ENCODE peak calls at places on chromosomes 5 and 9, in six cellular contexts. One of them, this sample, is unnamed.

GRCh38 chr9:86413966-86414880 is 60.0 kb upstream of the TUT7 start:
- DNase-seq in A549: peak; percentile 43
- DNase-seq in uterus: no peak
- DNase-seq in prostate gland: no peak
- DNase-seq in GM23248: peak; percentile 55
- DNase-seq in lower lobe of right lung: no peak
- DNase-seq in this sample: no peak

GRCh38 chr5:179805529-179806249 is 977 bp downstream of the MGAT4B start:
- DNase-seq in A549: peak; percentile 29
- DNase-seq in uterus: no peak
- DNase-seq in prostate gland: no peak
- DNase-seq in GM23248: peak; percentile 82
- DNase-seq in lower lobe of right lung: peak; percentile 72
- DNase-seq in this sample: peak; percentile 43

GRCh38 chr9:84670106-84670800 is 724 bp downstream of the NTRK2 start:
- DNase-seq in A549: no peak
- DNase-seq in uterus: no peak
- DNase-seq in prostate gland: no peak
- DNase-seq in GM23248: peak; percentile 24
- DNase-seq in lower lobe of right lung: no peak
- DNase-seq in this sample: peak; percentile 60

GRCh38 chr5:174610968-174611367 is 113.4 kb upstream of the MSX2 start:
- DNase-seq in A549: no peak
- DNase-seq in uterus: no peak
- DNase-seq in prostate gland: peak; percentile 38
- DNase-seq in GM23248: peak; percentile 45
- DNase-seq in lower lobe of right lung: no peak
- DNase-seq in this sample: no peak

GRCh38 chr5:138873886-138874200 is 1.3 kb downstream of the LRRTM2 start:
- DNase-seq in A549: no peak
- DNase-seq in uterus: no peak
- DNase-seq in prostate gland: no peak
- DNase-seq in GM23248: no peak
- DNase-seq in lower lobe of right lung: no peak
- DNase-seq in this sample: no peak

GRCh38 chr9:76394896-76395244 is 644 bp upstream of the RFK start:
- DNase-seq in A549: peak; percentile 85
- DNase-seq in uterus: no peak
- DNase-seq in prostate gland: peak; percentile 43
- DNase-seq in GM23248: no peak
- DNase-seq in lower lobe of right lung: peak; percentile 63
- DNase-seq in this sample: peak; percentile 45

GRCh38 chr5:118793652-118794051 is 194.7 kb downstream of the DTWD2 start:
- DNase-seq in A549: no peak
- DNase-seq in uterus: no peak
- DNase-seq in prostate gland: no peak
- DNase-seq in GM23248: no peak
- DNase-seq in lower lobe of right lung: no peak
- DNase-seq in this sample: no peak

GRCh38 chr5:6837519-6838110 is 124.4 kb downstream of the TENT4A start:
- DNase-seq in A549: peak; percentile 8
- DNase-seq in uterus: no peak
- DNase-seq in prostate gland: no peak
- DNase-seq in GM23248: no peak
- DNase-seq in lower lobe of right lung: no peak
- DNase-seq in this sample: no peak

GRCh38 chr9:117555964-117556629 is 141.2 kb upstream of the ASTN2 start:
- DNase-seq in A549: peak; percentile 62
- DNase-seq in uterus: no peak
- DNase-seq in prostate gland: peak; percentile 47
- DNase-seq in GM23248: peak; percentile 54
- DNase-seq in lower lobe of right lung: peak; percentile 61
- DNase-seq in this sample: peak; percentile 36

DNA sequence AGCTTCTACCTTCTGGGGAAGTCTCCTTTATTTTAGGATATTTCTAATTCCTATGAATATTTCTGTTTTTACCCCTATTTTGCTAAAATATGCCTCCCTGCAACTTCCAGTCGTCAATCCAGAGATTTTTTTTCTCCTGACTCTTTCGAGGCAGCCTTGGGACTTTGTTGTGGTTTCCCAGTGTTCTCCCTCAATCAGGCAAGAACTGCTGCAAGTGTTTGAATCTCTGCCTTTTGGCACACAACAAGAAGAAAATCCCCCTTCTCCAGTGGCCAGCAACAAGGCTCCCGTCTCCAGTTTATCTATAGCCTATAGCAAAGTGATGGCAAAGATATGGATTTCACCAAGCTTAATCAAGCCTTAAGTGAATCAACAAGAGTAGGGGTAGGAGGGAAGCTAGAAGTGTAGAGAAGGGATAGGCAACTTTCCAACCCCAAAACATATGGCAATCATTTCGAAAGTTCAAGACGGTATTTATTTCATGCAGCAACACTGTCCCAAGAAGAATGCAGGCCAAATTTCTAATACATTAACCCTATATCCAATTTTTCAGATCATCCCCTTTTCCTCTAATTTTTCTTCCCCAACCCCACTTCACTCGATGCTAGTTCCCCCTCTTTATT is 37.7 kb upstream of the PAPPA start:
- DNase-seq in A549: no peak
- DNase-seq in uterus: no peak
- DNase-seq in prostate gland: no peak
- DNase-seq in GM23248: peak; percentile 51
- DNase-seq in lower lobe of right lung: no peak
- DNase-seq in this sample: no peak
- H3K4me1 ChIP-seq in A549: peaks cover 13% of the 10 kb centered on the region
- H3K4me1 ChIP-seq in uterus: no peaks in the 10 kb centered on the region
- H3K4me1 ChIP-seq in prostate gland: no peaks in the 10 kb centered on the region
- H3K4me1 ChIP-seq in GM23248: peaks cover 10% of the 10 kb centered on the region
- H3K4me1 ChIP-seq in lower lobe of right lung: no peaks in the 10 kb centered on the region
- H3K4me1 ChIP-seq in this sample: no peaks in the 10 kb centered on the region

DNA sequence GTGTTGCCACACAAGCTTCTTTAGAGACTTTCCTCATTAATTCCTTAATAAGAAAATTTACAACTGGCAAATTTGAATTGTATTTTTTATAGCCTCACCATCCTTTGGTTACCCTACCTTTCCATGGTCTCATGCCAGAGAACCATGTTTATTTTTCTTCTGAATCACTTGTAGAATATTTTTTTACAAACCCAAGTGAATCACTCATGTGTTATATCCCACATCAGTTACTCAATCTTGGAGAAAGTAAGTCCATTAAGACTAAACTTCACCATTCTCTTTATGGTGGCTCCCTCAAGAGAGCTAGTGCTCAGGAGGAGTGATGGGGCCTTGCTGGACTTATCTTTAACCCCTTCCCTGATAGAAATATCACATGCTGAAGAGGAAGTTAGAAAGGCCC is 128.9 kb downstream of the SUSD1 start:
- DNase-seq in A549: peak; percentile 29
- DNase-seq in uterus: no peak
- DNase-seq in prostate gland: no peak
- DNase-seq in GM23248: peak; percentile 86
- DNase-seq in lower lobe of right lung: no peak
- DNase-seq in this sample: no peak
- H3K27ac ChIP-seq in A549: peak overlapping the region; percentile 23
- H3K27ac ChIP-seq in uterus: no peak overlapping the region
- H3K27ac ChIP-seq in prostate gland: no peak overlapping the region
- H3K27ac ChIP-seq in GM23248: peak overlapping the region; percentile 42
- H3K27ac ChIP-seq in lower lobe of right lung: no peak overlapping the region
- H3K27ac ChIP-seq in this sample: no peak overlapping the region

GRCh38 chr5:81165493-81166119 is 67.5 kb upstream of the CKMT2 start:
- DNase-seq in A549: peak; percentile 71
- DNase-seq in uterus: peak; percentile 30
- DNase-seq in prostate gland: peak; percentile 40
- DNase-seq in GM23248: peak; percentile 63
- DNase-seq in lower lobe of right lung: peak; percentile 58
- DNase-seq in this sample: peak; percentile 70
- H3K4me1 ChIP-seq in A549: no peaks in the 10 kb centered on the region
- H3K4me1 ChIP-seq in uterus: no peaks in the 10 kb centered on the region
- H3K4me1 ChIP-seq in prostate gland: no peaks in the 10 kb centered on the region
- H3K4me1 ChIP-seq in GM23248: no peaks in the 10 kb centered on the region
- H3K4me1 ChIP-seq in lower lobe of right lung: no peaks in the 10 kb centered on the region
- H3K4me1 ChIP-seq in this sample: no peaks in the 10 kb centered on the region

GRCh38 chr9:99722852-99723251 is 98.8 kb upstream of the NR4A3 start:
- DNase-seq in A549: no peak
- DNase-seq in uterus: no peak
- DNase-seq in prostate gland: no peak
- DNase-seq in GM23248: no peak
- DNase-seq in lower lobe of right lung: no peak
- DNase-seq in this sample: no peak
- H3K27ac ChIP-seq in A549: no peak overlapping the region
- H3K27ac ChIP-seq in uterus: no peak overlapping the region
- H3K27ac ChIP-seq in prostate gland: no peak overlapping the region
- H3K27ac ChIP-seq in GM23248: no peak overlapping the region
- H3K27ac ChIP-seq in lower lobe of right lung: no peak overlapping the region
- H3K27ac ChIP-seq in this sample: no peak overlapping the region

GRCh38 chr5:126385509-126385908 is 37.7 kb upstream of the GRAMD2B start:
- DNase-seq in A549: no peak
- DNase-seq in uterus: no peak
- DNase-seq in prostate gland: no peak
- DNase-seq in GM23248: peak; percentile 28
- DNase-seq in lower lobe of right lung: no peak
- DNase-seq in this sample: no peak
- H3K4me1 ChIP-seq in A549: no peaks in the 10 kb centered on the region
- H3K4me1 ChIP-seq in uterus: peaks cover 4% of the 10 kb centered on the region
- H3K4me1 ChIP-seq in prostate gland: peaks cover 3% of the 10 kb centered on the region
- H3K4me1 ChIP-seq in GM23248: peaks cover 52% of the 10 kb centered on the region
- H3K4me1 ChIP-seq in lower lobe of right lung: peaks cover 15% of the 10 kb centered on the region
- H3K4me1 ChIP-seq in this sample: peaks cover 8% of the 10 kb centered on the region